ENCODE peak calls at places on chromosomes 5 and 9, in four cellular contexts. G is testis, N is H9, Z is upper lobe of right lung. P is an unnamed sample. For H3K27me3, the result is how much of the 10 kb centered on the place peaks cover.

GRCh38 chr9:129737479-129738269 is 15.2 kb downstream of the PTGES start:
- DNase-seq in G (peak), N (peak), Z (peak), P (peak)

GRCh38 chr9:38046669-38047300 is 22.2 kb downstream of the SHB start:
- DNase-seq in G (no peak), N (peak), Z (no peak), P (no peak)

GRCh38 chr5:80341376-80341775 is 21.6 kb downstream of the SPZ1 start:
- DNase-seq in G (no peak), N (no peak), Z (no peak), P (no peak)

GRCh38 chr9:134625361-134626140 is 16.1 kb upstream of the COL5A1 start:
- DNase-seq in G (no peak), N (peak), Z (peak), P (peak)

GRCh38 chr5:18802336-18802735 is 1168.1 kb downstream of the TAF11L14 start:
- DNase-seq in G (no peak), N (no peak), Z (no peak), P (no peak)

GRCh38 chr9:3271157-3271556 is 254.6 kb downstream of the RFX3 start:
- DNase-seq in G (no peak), N (no peak), Z (no peak), P (no peak)

GRCh38 chr5:137580030-137580429 is 80.9 kb upstream of the SPOCK1 start:
- DNase-seq in G (no peak), N (no peak), Z (no peak), P (no peak)

GRCh38 chr9:89635007-89635742 is 30.4 kb downstream of the GADD45G start:
- DNase-seq in G (peak), N (no peak), Z (peak), P (no peak)

GRCh38 chr9:108074900-108075299 is 585.3 kb upstream of the KLF4 start:
- DNase-seq in G (no peak), N (no peak), Z (no peak), P (no peak)

GRCh38 chr5:73405691-73406090 is 42.9 kb downstream of the FOXD1 start:
- DNase-seq in G (no peak), N (no peak), Z (no peak), P (no peak)

GRCh38 chr9:91560301-91560700 is 136.7 kb upstream of the NFIL3 start:
- DNase-seq in G (no peak), N (no peak), Z (no peak), P (no peak)

GRCh38 chr9:121278535-121279169 is 10.7 kb downstream of the GSN start:
- DNase-seq in G (peak), N (peak), Z (no peak), P (peak)

GRCh38 chr5:59040007-59040803 is 457.3 kb downstream of the RAB3C start:
- DNase-seq in G (no peak), N (no peak), Z (no peak), P (peak)

GRCh38 chr9:17134843-17135577 is at the start of gene CNTLN:
- DNase-seq in G (peak), N (peak), Z (peak), P (peak)

GRCh38 chr5:110413856-110414255 is 312.6 kb downstream of the TMEM232 start:
- DNase-seq in G (no peak), N (no peak), Z (no peak), P (no peak)

GRCh38 chr5:59760798-59761348 is 132.7 kb downstream of the PDE4D start:
- DNase-seq in G (no peak), N (no peak), Z (no peak), P (no peak)

GRCh38 chr5:77129386-77129785 is 42.3 kb upstream of the ZBED3 start:
- DNase-seq in G (peak), N (peak), Z (no peak), P (no peak)

GRCh38 chr5:39624268-39624886 is 199.6 kb upstream of the DAB2 start:
- DNase-seq in G (no peak), N (no peak), Z (no peak), P (no peak)

GRCh38 chr9:39588056-39588814 is 232.8 kb downstream of the SPATA31A1 start:
- DNase-seq in G (peak), N (no peak), Z (no peak), P (no peak)

GRCh38 chr9:73219985-73220626 is 68.4 kb downstream of the ANXA1 start:
- DNase-seq in G (no peak), N (no peak), Z (no peak), P (no peak)

GRCh38 chr5:149261246-149261645 is 10.4 kb upstream of the AFAP1L1 start:
- DNase-seq in G (no peak), N (no peak), Z (no peak), P (no peak)

GRCh38 chr5:141850786-141851185 is 27.4 kb downstream of the PCDH1 start:
- DNase-seq in G (no peak), N (peak), Z (no peak), P (no peak)

GRCh38 chr5:322281-322941 is 897 bp downstream of the AHRR start:
- DNase-seq in G (peak), N (peak), Z (peak), P (no peak)

GRCh38 chr5:174409070-174409469 is 315.3 kb upstream of the MSX2 start:
- DNase-seq in G (no peak), N (no peak), Z (no peak), P (no peak)

GRCh38 chr5:151082274-151082902 is 1.6 kb upstream of the TNIP1 start:
- DNase-seq in G (no peak), N (peak), Z (peak), P (no peak)

GRCh38 chr5:141094481-141095262 is at the start of gene PCDHB2:
- DNase-seq in G (peak), N (peak), Z (no peak), P (peak)

GRCh38 chr5:96817496-96817895 is 9.8 kb upstream of the ERAP1 start:
- DNase-seq in G (no peak), N (no peak), Z (no peak), P (no peak)

GRCh38 chr9:129173296-129174101 is 4.6 kb downstream of the IER5L start:
- DNase-seq in G (no peak), N (no peak), Z (no peak), P (no peak)

GRCh38 chr5:131794596-131794995 is 2.2 kb downstream of the FNIP1 start:
- DNase-seq in G (no peak), N (no peak), Z (no peak), P (no peak)

GRCh38 chr5:116492016-116492623 is 82.5 kb downstream of the SEMA6A start:
- DNase-seq in G (no peak), N (no peak), Z (no peak), P (no peak)

GRCh38 chr9:10250200-10250599 is 362.6 kb downstream of the PTPRD start:
- DNase-seq in G (no peak), N (no peak), Z (no peak), P (no peak)

GRCh38 chr9:88777498-88778312 is 213.6 kb upstream of the S1PR3 start:
- DNase-seq in G (peak), N (no peak), Z (no peak), P (peak)

GRCh38 chr9:126491256-126491879 is 122.4 kb upstream of the LMX1B start:
- DNase-seq in G (peak), N (no peak), Z (no peak), P (no peak)

GRCh38 chr9:101858026-101858425 is 119.6 kb upstream of the GRIN3A start:
- DNase-seq in G (no peak), N (no peak), Z (no peak), P (no peak)

GRCh38 chr5:23169660-23170416 is 316.7 kb upstream of the CDH12 start:
- DNase-seq in G (no peak), N (peak), Z (no peak), P (no peak)

GRCh38 chr9:97831843-97832636 is 21.0 kb upstream of the FOXE1 start:
- DNase-seq in G (no peak), N (no peak), Z (no peak), P (no peak)

DNA sequence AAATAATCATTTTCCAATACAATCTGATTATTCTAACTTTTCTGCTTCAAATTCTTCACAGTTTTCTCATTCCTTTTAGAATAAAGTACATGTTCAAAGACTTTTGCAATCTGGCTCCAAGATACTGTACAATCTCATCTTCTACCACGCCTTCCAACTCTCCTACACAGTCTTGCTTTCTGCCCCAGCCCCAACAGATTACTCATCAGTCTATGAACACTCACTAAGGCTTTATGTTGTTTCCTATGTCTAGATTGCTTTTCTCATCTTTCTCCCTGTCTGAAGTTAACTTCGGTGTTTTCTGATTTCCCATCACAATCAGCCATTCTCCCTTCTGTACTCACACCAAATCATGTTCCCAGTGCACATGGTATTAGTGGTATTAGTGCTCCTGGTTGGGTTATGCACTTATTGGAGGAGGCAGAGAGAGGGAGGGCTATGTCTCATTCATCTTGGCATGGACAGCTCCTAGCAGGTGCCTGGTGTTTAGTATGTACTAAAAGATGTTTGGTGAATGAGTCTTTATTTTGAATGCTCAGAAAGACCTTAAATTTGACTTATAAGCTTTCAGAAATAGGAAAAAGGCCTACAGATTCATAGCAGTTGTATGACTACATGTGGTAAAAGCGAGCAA is 43.9 kb upstream of the ZNF608 start:
- DNase-seq in G (no peak), N (no peak), Z (no peak), P (no peak)
- H3K27me3 ChIP-seq in G (under half), N (under half), Z (under half), P (under half)

GRCh38 chr9:37029304-37029775 is 4.7 kb downstream of the PAX5 start:
- DNase-seq in G (no peak), N (peak), Z (no peak), P (no peak)
- H3K27me3 ChIP-seq in G (under half), N (half or more), Z (half or more), P (under half)

GRCh38 chr5:75045071-75045470 is 7.3 kb downstream of the GCNT4 start:
- DNase-seq in G (no peak), N (no peak), Z (no peak), P (no peak)

GRCh38 chr5:75044406-75044805 is 8.0 kb downstream of the GCNT4 start:
- DNase-seq in G (no peak), N (no peak), Z (no peak), P (no peak)

GRCh38 chr5:75046366-75047142 is 5.8 kb downstream of the GCNT4 start:
- DNase-seq in G (no peak), N (no peak), Z (no peak), P (no peak)

GRCh38 chr5:75042511-75042910 is 9.8 kb downstream of the GCNT4 start:
- DNase-seq in G (no peak), N (no peak), Z (no peak), P (no peak)

DNA sequence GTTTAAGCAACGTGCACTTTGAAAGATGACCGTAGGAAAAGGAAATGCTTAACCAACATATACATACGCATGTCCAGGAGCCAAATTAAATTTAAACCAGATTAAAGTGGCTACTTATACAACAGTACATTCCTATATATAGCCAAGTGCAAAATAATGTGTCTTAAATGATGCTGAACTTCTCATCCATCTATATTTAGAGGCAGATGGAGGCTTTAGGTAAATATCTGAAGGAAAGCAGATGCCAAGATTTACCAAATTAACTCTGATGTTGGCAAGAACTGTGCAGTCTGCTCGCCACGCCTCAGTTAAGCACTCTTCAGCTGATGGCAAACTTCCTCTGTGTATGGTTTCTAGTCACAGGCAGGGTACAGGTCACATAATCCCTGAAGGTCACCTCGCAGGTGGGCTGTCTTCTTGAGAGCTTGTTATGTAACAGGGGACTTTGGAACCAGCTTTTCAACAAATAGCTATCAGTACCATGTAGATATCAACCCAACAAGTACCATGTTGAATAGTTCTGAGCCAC is 8.6 kb downstream of the GCNT4 start:
- DNase-seq in G (no peak), N (no peak), Z (no peak), P (no peak)
- H3K27me3 ChIP-seq in G (under half), N (under half), Z (under half), P (under half)

GRCh38 chr5:132832612-132833011 is 2.2 kb upstream of the SHROOM1 start:
- DNase-seq in G (no peak), N (no peak), Z (no peak), P (no peak)

GRCh38 chr5:132831095-132831860 is 831 bp upstream of the SHROOM1 start:
- DNase-seq in G (no peak), N (no peak), Z (no peak), P (no peak)

GRCh38 chr5:132828846-132829494 is 1.5 kb downstream of the SHROOM1 start:
- DNase-seq in G (no peak), N (no peak), Z (no peak), P (no peak)

GRCh38 chr5:132829742-132830435 is 558 bp downstream of the SHROOM1 start:
- DNase-seq in G (peak), N (peak), Z (peak), P (peak)

GRCh38 chr5:132830436-132831094 is at the start of gene SHROOM1:
- DNase-seq in G (peak), N (peak), Z (peak), P (peak)
- H3K27me3 ChIP-seq in G (under half), N (under half), Z (under half), P (under half)

GRCh38 chr9:114928092-114928491 is 2.3 kb downstream of the TNFSF8 start:
- DNase-seq in G (no peak), N (no peak), Z (no peak), P (no peak)
- H3K27me3 ChIP-seq in G (under half), N (half or more), Z (under half), P (under half)

GRCh38 chr5:176731506-176732192 is 78.7 kb upstream of the UNC5A start:
- DNase-seq in G (no peak), N (no peak), Z (peak), P (no peak)
- H3K27me3 ChIP-seq in G (under half), N (under half), Z (half or more), P (under half)

GRCh38 chr5:88140863-88141694 is 127.6 kb downstream of the TMEM161B start:
- DNase-seq in G (peak), N (peak), Z (peak), P (peak)
- H3K27me3 ChIP-seq in G (under half), N (under half), Z (under half), P (under half)

GRCh38 chr9:137040568-137040967 is 5.4 kb downstream of the NPDC1 start:
- DNase-seq in G (no peak), N (no peak), Z (no peak), P (no peak)
- H3K27me3 ChIP-seq in G (under half), N (under half), Z (under half), P (under half)